ENCODE peak calls at places on chromosomes 12 and 14, in eight cellular contexts. M, G, J, Y, A, U, L and W are unnamed samples. For H3K4me1, the result is how much of the 10 kb centered on the place peaks cover.

GRCh38 chr12:5889381-5890047 is 55.5 kb downstream of the ANO2 start:
- DNase-seq in A (no peak), M (no peak), U (no peak), Y (no peak), G (no peak), L (no peak), J (no peak), W (no peak)

GRCh38 chr12:52151859-52152783 is 39.7 kb downstream of the KRT80 start:
- DNase-seq in A (peak), J (peak), G (peak), L (peak), U (peak), M (peak), Y (peak), W (peak)

GRCh38 chr12:97555547-97556200 is 93.1 kb downstream of the RMST start:
- DNase-seq in G (no peak), Y (no peak), J (no peak), M (no peak), A (no peak), L (no peak), U (no peak), W (no peak)

GRCh38 chr14:54001189-54001878 is 44.7 kb upstream of the BMP4 start:
- DNase-seq in M (no peak), Y (no peak), A (no peak), U (peak), L (no peak), J (no peak), G (no peak), W (no peak)

GRCh38 chr12:6613015-6613775 is 6.0 kb upstream of the CHD4 start:
- DNase-seq in G (peak), M (peak), Y (peak), L (no peak), J (peak), A (no peak), U (peak), W (peak)

GRCh38 chr14:69342928-69343525 is 55.1 kb downstream of the ERH start:
- DNase-seq in G (no peak), U (no peak), A (no peak), L (no peak), J (peak), M (no peak), Y (peak), W (no peak)

GRCh38 chr14:35046751-35047536 is 872 bp downstream of the FAM177A1 start:
- DNase-seq in J (peak), Y (peak), G (no peak), U (no peak), L (no peak), A (no peak), M (no peak), W (peak)

GRCh38 chr12:32025906-32026305 is 66.7 kb downstream of the RESF1 start:
- DNase-seq in J (no peak), L (peak), M (no peak), Y (no peak), G (no peak), A (no peak), U (no peak), W (no peak)

GRCh38 chr12:68290126-68290525 is 36.7 kb upstream of the IL22 start:
- DNase-seq in U (no peak), M (no peak), Y (no peak), J (no peak), A (no peak), L (peak), G (no peak), W (no peak)

GRCh38 chr12:26097046-26097878 is 27.6 kb downstream of the BHLHE41 start:
- DNase-seq in Y (peak), J (peak), G (peak), L (peak), U (peak), A (no peak), M (peak), W (peak)

GRCh38 chr12:10454531-10454930 is 1.4 kb upstream of the KLRC1 start:
- DNase-seq in U (no peak), L (no peak), Y (no peak), G (no peak), M (no peak), A (no peak), J (no peak), W (no peak)

GRCh38 chr12:93261505-93262094 is 116.1 kb upstream of the NUDT4 start:
- DNase-seq in L (no peak), M (no peak), G (no peak), Y (no peak), U (no peak), J (no peak), A (no peak), W (no peak)

GRCh38 chr14:33796356-33796755 is 154.5 kb downstream of the EGLN3 start:
- DNase-seq in G (no peak), M (no peak), A (no peak), J (no peak), L (no peak), Y (no peak), U (peak), W (no peak)

GRCh38 chr12:98373019-98373554 is 142.3 kb upstream of the TMPO start:
- DNase-seq in J (no peak), M (no peak), G (no peak), L (no peak), A (no peak), U (peak), Y (no peak), W (no peak)

GRCh38 chr14:64702493-64703392 is 1.5 kb upstream of the PLEKHG3 start:
- DNase-seq in M (no peak), Y (peak), L (no peak), G (peak), U (no peak), J (peak), A (peak), W (peak)

GRCh38 chr14:74980746-74981661 is 21.7 kb upstream of the EIF2B2 start:
- DNase-seq in L (no peak), M (no peak), G (no peak), Y (no peak), U (peak), J (no peak), A (peak), W (no peak)

GRCh38 chr12:102876883-102877282 is 40.2 kb downstream of the PAH start:
- DNase-seq in J (no peak), U (no peak), Y (no peak), L (no peak), A (no peak), M (no peak), G (no peak), W (no peak)

GRCh38 chr12:64796205-64796845 is 28.1 kb upstream of the TBC1D30 start:
- DNase-seq in L (peak), Y (peak), U (peak), M (no peak), J (peak), A (no peak), G (no peak), W (peak)

GRCh38 chr14:59547310-59547709 is 29.3 kb downstream of the CCDC175 start:
- DNase-seq in U (no peak), G (no peak), Y (no peak), J (no peak), L (no peak), M (no peak), A (no peak), W (no peak)

GRCh38 chr12:22625671-22626251 is 790 bp downstream of the ETNK1 start:
- DNase-seq in U (peak), A (no peak), Y (no peak), J (peak), M (peak), L (peak), G (no peak), W (peak)

GRCh38 chr12:67721216-67721615 is 72.7 kb downstream of the DYRK2 start:
- DNase-seq in M (peak), A (no peak), J (peak), L (no peak), Y (peak), U (peak), G (no peak), W (peak)

GRCh38 chr14:24395609-24396580 is 2.9 kb upstream of the NYNRIN start:
- DNase-seq in A (no peak), Y (no peak), L (no peak), U (peak), J (no peak), M (no peak), G (peak), W (peak)

GRCh38 chr14:103194256-103195045 is 71.2 kb downstream of the TNFAIP2 start:
- DNase-seq in M (no peak), L (no peak), J (no peak), Y (no peak), G (no peak), A (no peak), U (peak), W (peak)

GRCh38 chr12:127515941-127516340 is 751.0 kb upstream of the TMEM132C start:
- DNase-seq in A (no peak), M (no peak), U (no peak), Y (no peak), J (no peak), G (no peak), L (no peak), W (no peak)

GRCh38 chr12:3097186-3097804 is 20.1 kb downstream of the TSPAN9 start:
- DNase-seq in U (peak), J (peak), G (no peak), L (no peak), Y (peak), M (peak), A (no peak), W (peak)

GRCh38 chr12:12803186-12803585 is 10.0 kb upstream of the DDX47 start:
- DNase-seq in U (peak), M (no peak), G (no peak), J (peak), Y (peak), L (peak), A (no peak), W (peak)

GRCh38 chr14:30607156-30607780 is 14.9 kb upstream of the SCFD1 start:
- DNase-seq in M (no peak), G (no peak), J (no peak), L (no peak), A (no peak), Y (no peak), U (peak), W (no peak)

GRCh38 chr12:47896633-47897032 is 8.2 kb downstream of the VDR start:
- DNase-seq in L (no peak), G (no peak), Y (peak), U (no peak), A (no peak), M (no peak), J (peak), W (no peak)

GRCh38 chr14:21455592-21455911 is 371 bp downstream of the CHD8 start:
- DNase-seq in M (no peak), G (no peak), U (peak), J (no peak), L (no peak), A (peak), Y (no peak), W (no peak)

GRCh38 chr12:124742111-124742510 is 121.6 kb downstream of the SCARB1 start:
- DNase-seq in Y (no peak), A (peak), G (no peak), M (no peak), U (no peak), L (no peak), J (no peak), W (no peak)

GRCh38 chr14:25537846-25538455 is 488.0 kb upstream of the STXBP6 start:
- DNase-seq in G (no peak), J (peak), L (no peak), A (no peak), Y (peak), U (no peak), M (no peak), W (no peak)

GRCh38 chr14:99541677-99542470 is 60.7 kb downstream of the CCNK start:
- DNase-seq in U (no peak), A (no peak), G (no peak), Y (no peak), L (no peak), M (no peak), J (no peak), W (no peak)

GRCh38 chr12:52043386-52044212 is 7.6 kb upstream of the NR4A1 start:
- DNase-seq in A (peak), M (peak), J (no peak), L (no peak), G (no peak), U (peak), Y (peak), W (peak)

GRCh38 chr14:95146079-95146771 is 11.1 kb downstream of the DICER1 start:
- DNase-seq in M (no peak), G (peak), A (peak), L (no peak), U (no peak), J (peak), Y (peak), W (no peak)
- H3K4me1 ChIP-seq in M (half or more), G (half or more), A (half or more), L (under half), U (under half), J (under half), Y (under half), W (under half)

GRCh38 chr14:105168093-105168420 is 519 bp downstream of the JAG2 start:
- DNase-seq in M (no peak), Y (no peak), U (no peak), J (no peak), G (no peak), L (no peak), A (no peak), W (no peak)
- H3K4me1 ChIP-seq in M (half or more), Y (under half), U (under half), J (under half), G (under half), L (under half), A (under half), W (under half)

GRCh38 chr14:101844219-101844618 is 82.7 kb downstream of the PPP2R5C start:
- DNase-seq in Y (no peak), U (no peak), G (peak), M (peak), L (no peak), J (no peak), A (peak), W (no peak)
- H3K4me1 ChIP-seq in Y (under half), U (under half), G (half or more), M (half or more), L (half or more), J (under half), A (under half), W (under half)

DNA sequence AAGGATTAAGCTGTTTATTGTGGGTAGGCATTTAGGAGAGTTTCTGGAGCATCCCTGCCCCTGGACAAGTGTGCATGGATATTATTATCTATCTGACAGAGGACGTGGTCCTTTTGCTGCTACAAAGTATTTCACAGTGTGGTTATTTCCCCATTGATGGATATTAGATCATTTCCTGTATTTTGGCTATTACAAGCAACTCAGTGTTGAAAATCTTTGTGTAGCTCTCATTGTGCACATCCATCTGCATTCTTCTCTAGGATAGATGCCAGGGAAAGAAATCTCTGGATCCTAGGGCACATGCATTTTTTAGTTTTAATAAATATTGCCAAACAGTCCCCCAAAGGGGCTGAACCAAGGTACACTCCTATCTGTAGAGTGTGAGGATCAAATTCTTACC is 154.3 kb upstream of the SRRM4 start:
- DNase-seq in L (no peak), G (no peak), M (no peak), A (no peak), J (no peak), Y (no peak), U (no peak), W (no peak)
- H3K4me1 ChIP-seq in L (under half), G (under half), M (under half), A (under half), J (under half), Y (under half), U (under half), W (under half)

DNA sequence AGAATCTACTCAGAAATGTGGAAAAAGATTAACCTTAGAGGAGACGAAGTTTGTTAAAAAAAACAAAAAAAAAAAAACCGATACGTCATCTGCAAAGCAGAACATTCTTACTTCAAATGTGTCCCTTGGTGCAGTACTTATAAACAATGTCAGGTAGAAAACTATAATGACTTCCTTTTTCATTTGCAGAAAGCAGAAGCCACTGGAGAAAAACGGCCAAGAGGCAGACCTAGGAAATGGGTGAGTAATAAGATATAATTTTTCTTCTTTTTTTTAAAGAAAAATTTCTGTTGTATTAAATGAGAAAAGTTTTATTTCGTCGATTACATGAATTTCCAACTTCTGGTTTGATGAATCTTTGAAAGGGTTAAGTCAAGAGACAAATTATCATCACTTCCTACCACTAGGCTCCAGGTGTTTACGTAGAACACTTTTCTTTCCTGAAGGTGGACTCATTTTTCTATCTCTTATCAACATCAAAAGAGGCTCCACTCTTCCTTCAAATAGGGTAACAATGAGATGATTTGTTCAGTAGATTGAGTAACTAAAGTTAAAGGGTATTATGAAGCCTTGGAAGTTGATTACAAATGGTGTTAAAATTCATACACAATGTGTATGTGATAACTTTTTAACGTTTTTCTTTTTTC is 14.2 kb downstream of the HMGA2 start:
- DNase-seq in G (no peak), L (no peak), Y (no peak), U (no peak), M (no peak), A (no peak), J (no peak), W (no peak)
- H3K4me1 ChIP-seq in G (under half), L (under half), Y (under half), U (under half), M (under half), A (under half), J (under half), W (under half)

DNA sequence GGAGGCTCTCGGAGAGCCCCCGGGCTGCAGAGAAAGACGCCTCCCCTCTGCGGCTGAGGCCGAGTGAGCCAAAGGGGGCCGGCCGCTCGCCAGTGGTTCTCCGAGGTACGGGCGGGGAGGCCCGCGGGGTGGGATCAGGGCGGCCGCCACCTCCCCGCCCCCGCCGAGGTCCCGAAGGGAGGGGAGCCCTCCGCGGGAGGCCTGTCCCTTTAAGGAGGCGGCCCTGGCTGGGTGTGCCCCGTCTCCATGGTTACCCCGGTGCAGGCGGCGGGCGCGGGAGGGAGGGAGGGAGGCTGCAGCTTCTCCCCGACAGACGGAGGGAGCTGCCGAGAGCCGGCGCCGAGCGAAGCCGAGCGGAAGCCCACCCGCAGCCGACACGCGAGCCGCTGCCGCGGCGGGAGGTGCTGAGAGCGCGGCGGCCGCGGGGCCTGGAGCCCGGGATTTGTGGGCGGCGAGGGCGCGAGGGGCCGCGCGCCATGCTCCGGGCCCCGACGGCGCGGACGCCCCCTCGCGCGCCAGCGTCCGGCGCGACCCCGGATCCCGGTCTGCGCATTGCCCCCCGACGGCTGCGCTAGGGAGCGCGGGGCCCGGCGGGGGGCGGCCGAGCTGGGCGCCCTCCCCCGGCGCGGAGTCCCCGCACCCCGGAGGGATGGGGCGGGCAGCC is at the start of gene KCNH3:
- DNase-seq in M (peak), G (peak), J (peak), L (peak), Y (peak), A (peak), U (peak), W (peak)
- H3K4me1 ChIP-seq in M (under half), G (under half), J (under half), L (under half), Y (under half), A (under half), U (under half), W (under half)

DNA sequence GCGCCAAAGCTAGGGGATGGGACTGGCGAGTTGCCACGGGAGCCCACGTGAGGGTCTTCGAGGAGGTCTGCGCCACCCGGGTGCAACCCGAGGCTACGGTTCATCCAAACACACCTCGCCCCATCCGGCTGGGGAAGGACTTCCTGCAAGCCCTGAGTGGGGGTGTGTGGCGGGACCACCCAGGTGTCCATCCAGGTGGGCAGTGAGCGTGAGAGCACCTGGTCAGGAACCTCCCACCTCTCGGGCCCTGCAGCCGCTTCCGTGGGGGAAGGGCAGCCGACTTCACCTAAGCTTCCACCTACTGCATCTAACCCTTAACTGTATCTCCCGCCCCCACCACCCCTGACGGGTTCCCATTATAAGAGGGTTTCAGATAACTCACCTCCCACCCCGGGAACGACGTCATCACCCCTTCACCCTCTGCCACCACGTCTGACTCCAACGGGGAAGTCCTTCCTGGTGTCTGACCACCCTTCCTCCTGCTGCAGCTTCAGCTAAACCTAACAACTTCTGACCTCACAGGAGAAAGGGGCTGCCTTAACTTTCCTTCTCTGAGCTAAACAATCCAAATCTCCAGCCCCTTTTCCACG is 27.3 kb upstream of the SMUG1 start:
- DNase-seq in G (peak), J (no peak), U (no peak), Y (no peak), M (peak), A (no peak), L (peak), W (no peak)
- H3K4me1 ChIP-seq in G (under half), J (under half), U (under half), Y (under half), M (under half), A (under half), L (under half), W (under half)

GRCh38 chr14:73143003-73143402 is 6.7 kb downstream of the PSEN1 start:
- DNase-seq in Y (no peak), J (no peak), U (no peak), A (no peak), L (no peak), G (no peak), M (no peak), W (peak)
- H3K4me1 ChIP-seq in Y (under half), J (under half), U (under half), A (under half), L (under half), G (under half), M (under half), W (half or more)

GRCh38 chr12:661720-662486 is 1.3 kb downstream of the NINJ2 start:
- DNase-seq in L (no peak), U (no peak), J (no peak), G (no peak), M (peak), Y (no peak), A (no peak), W (no peak)
- H3K4me1 ChIP-seq in L (half or more), U (under half), J (under half), G (under half), M (under half), Y (under half), A (under half), W (under half)